ENCODE peak calls at places on chromosomes 6 and 20, in nine cellular contexts. One of them, this sample, is unnamed.

GRCh38 chr6:33717857-33718552 is 6.5 kb upstream of the UQCC2 start:
- DNase-seq in amniotic stem cell: no peak
- DNase-seq in HFF-Myc: no peak
- DNase-seq in activated CD4-positive, CD25-positive, alpha-beta regulatory T cell treated with anti-CD3 and anti-CD28 coated beads, Interleukin-2, amount 50 U/mL, for 16 hours: no peak
- DNase-seq in GM04503: no peak
- DNase-seq in thoracic aorta: no peak
- DNase-seq in HT1080: no peak
- DNase-seq in Calu3: no peak
- DNase-seq in fibroblast of the conjunctiva: no peak
- DNase-seq in this sample: no peak

GRCh38 chr6:11096109-11096508 is 2.5 kb downstream of the SMIM13 start:
- DNase-seq in thoracic aorta: no peak
- DNase-seq in Calu3: peak; percentile 27
- DNase-seq in HFF-Myc: no peak
- DNase-seq in HT1080: no peak
- DNase-seq in activated CD4-positive, CD25-positive, alpha-beta regulatory T cell treated with anti-CD3 and anti-CD28 coated beads, Interleukin-2, amount 50 U/mL, for 16 hours: no peak
- DNase-seq in GM04503: peak; percentile 38
- DNase-seq in fibroblast of the conjunctiva: peak; percentile 49
- DNase-seq in amniotic stem cell: no peak
- DNase-seq in this sample: peak; percentile 91

GRCh38 chr6:129134535-129134934 is 251.6 kb downstream of the LAMA2 start:
- DNase-seq in amniotic stem cell: no peak
- DNase-seq in activated CD4-positive, CD25-positive, alpha-beta regulatory T cell treated with anti-CD3 and anti-CD28 coated beads, Interleukin-2, amount 50 U/mL, for 16 hours: no peak
- DNase-seq in HFF-Myc: no peak
- DNase-seq in HT1080: no peak
- DNase-seq in GM04503: no peak
- DNase-seq in thoracic aorta: no peak
- DNase-seq in fibroblast of the conjunctiva: no peak
- DNase-seq in Calu3: no peak
- DNase-seq in this sample: no peak

GRCh38 chr6:100484474-100484873 is 19.8 kb upstream of the SIM1 start:
- DNase-seq in GM04503: no peak
- DNase-seq in fibroblast of the conjunctiva: no peak
- DNase-seq in activated CD4-positive, CD25-positive, alpha-beta regulatory T cell treated with anti-CD3 and anti-CD28 coated beads, Interleukin-2, amount 50 U/mL, for 16 hours: no peak
- DNase-seq in thoracic aorta: no peak
- DNase-seq in Calu3: no peak
- DNase-seq in HT1080: no peak
- DNase-seq in amniotic stem cell: no peak
- DNase-seq in HFF-Myc: no peak
- DNase-seq in this sample: no peak

GRCh38 chr6:109455502-109456282 is at the start of gene MICAL1:
- DNase-seq in GM04503: no peak
- DNase-seq in thoracic aorta: no peak
- DNase-seq in activated CD4-positive, CD25-positive, alpha-beta regulatory T cell treated with anti-CD3 and anti-CD28 coated beads, Interleukin-2, amount 50 U/mL, for 16 hours: peak; percentile 52
- DNase-seq in HFF-Myc: no peak
- DNase-seq in fibroblast of the conjunctiva: peak; percentile 26
- DNase-seq in Calu3: peak; percentile 77
- DNase-seq in amniotic stem cell: no peak
- DNase-seq in HT1080: peak; percentile 77
- DNase-seq in this sample: peak; percentile 21

GRCh38 chr20:57746201-57746600 is 36.4 kb upstream of the PMEPA1 start:
- DNase-seq in amniotic stem cell: no peak
- DNase-seq in HT1080: no peak
- DNase-seq in thoracic aorta: no peak
- DNase-seq in activated CD4-positive, CD25-positive, alpha-beta regulatory T cell treated with anti-CD3 and anti-CD28 coated beads, Interleukin-2, amount 50 U/mL, for 16 hours: no peak
- DNase-seq in HFF-Myc: no peak
- DNase-seq in fibroblast of the conjunctiva: no peak
- DNase-seq in GM04503: no peak
- DNase-seq in Calu3: no peak
- DNase-seq in this sample: no peak

GRCh38 chr20:40978761-40979160 is 49.9 kb upstream of the TOP1 start:
- DNase-seq in thoracic aorta: no peak
- DNase-seq in HFF-Myc: no peak
- DNase-seq in fibroblast of the conjunctiva: no peak
- DNase-seq in amniotic stem cell: no peak
- DNase-seq in activated CD4-positive, CD25-positive, alpha-beta regulatory T cell treated with anti-CD3 and anti-CD28 coated beads, Interleukin-2, amount 50 U/mL, for 16 hours: no peak
- DNase-seq in Calu3: no peak
- DNase-seq in HT1080: no peak
- DNase-seq in GM04503: no peak
- DNase-seq in this sample: no peak

GRCh38 chr6:10612161-10612560 is 82.3 kb downstream of the C6orf52 start:
- DNase-seq in fibroblast of the conjunctiva: no peak
- DNase-seq in amniotic stem cell: no peak
- DNase-seq in Calu3: no peak
- DNase-seq in HFF-Myc: no peak
- DNase-seq in GM04503: no peak
- DNase-seq in HT1080: no peak
- DNase-seq in activated CD4-positive, CD25-positive, alpha-beta regulatory T cell treated with anti-CD3 and anti-CD28 coated beads, Interleukin-2, amount 50 U/mL, for 16 hours: no peak
- DNase-seq in thoracic aorta: no peak
- DNase-seq in this sample: no peak

GRCh38 chr6:83055366-83055964 is 10.2 kb downstream of the UBE3D start:
- DNase-seq in Calu3: peak; percentile 65
- DNase-seq in thoracic aorta: no peak
- DNase-seq in amniotic stem cell: peak; percentile 19
- DNase-seq in HFF-Myc: no peak
- DNase-seq in fibroblast of the conjunctiva: peak; percentile 36
- DNase-seq in activated CD4-positive, CD25-positive, alpha-beta regulatory T cell treated with anti-CD3 and anti-CD28 coated beads, Interleukin-2, amount 50 U/mL, for 16 hours: no peak
- DNase-seq in HT1080: peak; percentile 48
- DNase-seq in GM04503: no peak
- DNase-seq in this sample: peak; percentile 22

GRCh38 chr6:111478749-111479148 is 4.3 kb downstream of the REV3L start:
- DNase-seq in GM04503: no peak
- DNase-seq in HT1080: peak; percentile 73
- DNase-seq in amniotic stem cell: no peak
- DNase-seq in thoracic aorta: no peak
- DNase-seq in HFF-Myc: no peak
- DNase-seq in activated CD4-positive, CD25-positive, alpha-beta regulatory T cell treated with anti-CD3 and anti-CD28 coated beads, Interleukin-2, amount 50 U/mL, for 16 hours: no peak
- DNase-seq in Calu3: no peak
- DNase-seq in fibroblast of the conjunctiva: no peak
- DNase-seq in this sample: peak; percentile 74

GRCh38 chr20:2610941-2611720 is 41.3 kb upstream of the NOP56 start:
- DNase-seq in GM04503: no peak
- DNase-seq in Calu3: no peak
- DNase-seq in amniotic stem cell: no peak
- DNase-seq in HT1080: no peak
- DNase-seq in thoracic aorta: no peak
- DNase-seq in fibroblast of the conjunctiva: no peak
- DNase-seq in HFF-Myc: no peak
- DNase-seq in activated CD4-positive, CD25-positive, alpha-beta regulatory T cell treated with anti-CD3 and anti-CD28 coated beads, Interleukin-2, amount 50 U/mL, for 16 hours: no peak
- DNase-seq in this sample: no peak

GRCh38 chr6:116034327-116034726 is 26.4 kb downstream of the FRK start:
- DNase-seq in HT1080: peak; percentile 44
- DNase-seq in HFF-Myc: no peak
- DNase-seq in activated CD4-positive, CD25-positive, alpha-beta regulatory T cell treated with anti-CD3 and anti-CD28 coated beads, Interleukin-2, amount 50 U/mL, for 16 hours: no peak
- DNase-seq in Calu3: no peak
- DNase-seq in amniotic stem cell: no peak
- DNase-seq in thoracic aorta: no peak
- DNase-seq in fibroblast of the conjunctiva: no peak
- DNase-seq in GM04503: no peak
- DNase-seq in this sample: peak; percentile 81

GRCh38 chr6:111445786-111446395 is 37.1 kb downstream of the REV3L start:
- DNase-seq in Calu3: no peak
- DNase-seq in HT1080: peak; percentile 59
- DNase-seq in amniotic stem cell: no peak
- DNase-seq in fibroblast of the conjunctiva: no peak
- DNase-seq in GM04503: no peak
- DNase-seq in thoracic aorta: no peak
- DNase-seq in HFF-Myc: no peak
- DNase-seq in activated CD4-positive, CD25-positive, alpha-beta regulatory T cell treated with anti-CD3 and anti-CD28 coated beads, Interleukin-2, amount 50 U/mL, for 16 hours: no peak
- DNase-seq in this sample: no peak

GRCh38 chr6:63573140-63573898 is 1.0 kb downstream of the LOC128125822 start:
- DNase-seq in thoracic aorta: peak; percentile 11
- DNase-seq in fibroblast of the conjunctiva: peak; percentile 31
- DNase-seq in GM04503: peak; percentile 41
- DNase-seq in HFF-Myc: peak; percentile 39
- DNase-seq in HT1080: peak; percentile 68
- DNase-seq in amniotic stem cell: peak; percentile 75
- DNase-seq in Calu3: peak; percentile 90
- DNase-seq in activated CD4-positive, CD25-positive, alpha-beta regulatory T cell treated with anti-CD3 and anti-CD28 coated beads, Interleukin-2, amount 50 U/mL, for 16 hours: peak; percentile 37
- DNase-seq in this sample: peak; percentile 55

GRCh38 chr6:163415620-163416379 is 1.3 kb downstream of the QKI start:
- DNase-seq in HFF-Myc: no peak
- DNase-seq in HT1080: peak; percentile 44
- DNase-seq in Calu3: no peak
- DNase-seq in GM04503: no peak
- DNase-seq in activated CD4-positive, CD25-positive, alpha-beta regulatory T cell treated with anti-CD3 and anti-CD28 coated beads, Interleukin-2, amount 50 U/mL, for 16 hours: no peak
- DNase-seq in fibroblast of the conjunctiva: no peak
- DNase-seq in amniotic stem cell: peak; percentile 35
- DNase-seq in thoracic aorta: no peak
- DNase-seq in this sample: peak; percentile 48

GRCh38 chr6:2807342-2808090 is 34.1 kb downstream of the SERPINB1 start:
- DNase-seq in HT1080: no peak
- DNase-seq in GM04503: no peak
- DNase-seq in Calu3: no peak
- DNase-seq in HFF-Myc: no peak
- DNase-seq in fibroblast of the conjunctiva: no peak
- DNase-seq in activated CD4-positive, CD25-positive, alpha-beta regulatory T cell treated with anti-CD3 and anti-CD28 coated beads, Interleukin-2, amount 50 U/mL, for 16 hours: no peak
- DNase-seq in amniotic stem cell: no peak
- DNase-seq in thoracic aorta: no peak
- DNase-seq in this sample: no peak

GRCh38 chr20:25316506-25317190 is 68.8 kb downstream of the PYGB start:
- DNase-seq in HFF-Myc: no peak
- DNase-seq in HT1080: no peak
- DNase-seq in GM04503: no peak
- DNase-seq in amniotic stem cell: no peak
- DNase-seq in fibroblast of the conjunctiva: no peak
- DNase-seq in thoracic aorta: no peak
- DNase-seq in activated CD4-positive, CD25-positive, alpha-beta regulatory T cell treated with anti-CD3 and anti-CD28 coated beads, Interleukin-2, amount 50 U/mL, for 16 hours: no peak
- DNase-seq in Calu3: no peak
- DNase-seq in this sample: no peak

GRCh38 chr6:136547336-136547735 is 2.9 kb downstream of the MAP7 start:
- DNase-seq in Calu3: no peak
- DNase-seq in thoracic aorta: no peak
- DNase-seq in activated CD4-positive, CD25-positive, alpha-beta regulatory T cell treated with anti-CD3 and anti-CD28 coated beads, Interleukin-2, amount 50 U/mL, for 16 hours: no peak
- DNase-seq in HT1080: peak; percentile 50
- DNase-seq in HFF-Myc: no peak
- DNase-seq in amniotic stem cell: no peak
- DNase-seq in fibroblast of the conjunctiva: peak; percentile 32
- DNase-seq in GM04503: no peak
- DNase-seq in this sample: peak; percentile 42

GRCh38 chr6:37182736-37183590 is 13.0 kb downstream of the PIM1 start:
- DNase-seq in Calu3: no peak
- DNase-seq in amniotic stem cell: no peak
- DNase-seq in activated CD4-positive, CD25-positive, alpha-beta regulatory T cell treated with anti-CD3 and anti-CD28 coated beads, Interleukin-2, amount 50 U/mL, for 16 hours: no peak
- DNase-seq in fibroblast of the conjunctiva: no peak
- DNase-seq in HT1080: no peak
- DNase-seq in thoracic aorta: no peak
- DNase-seq in GM04503: no peak
- DNase-seq in HFF-Myc: no peak
- DNase-seq in this sample: no peak

GRCh38 chr20:64242003-64242796 is 13.3 kb upstream of the PCMTD2 start:
- DNase-seq in amniotic stem cell: no peak
- DNase-seq in activated CD4-positive, CD25-positive, alpha-beta regulatory T cell treated with anti-CD3 and anti-CD28 coated beads, Interleukin-2, amount 50 U/mL, for 16 hours: no peak
- DNase-seq in GM04503: no peak
- DNase-seq in HT1080: no peak
- DNase-seq in Calu3: no peak
- DNase-seq in HFF-Myc: no peak
- DNase-seq in thoracic aorta: no peak
- DNase-seq in fibroblast of the conjunctiva: no peak
- DNase-seq in this sample: no peak

GRCh38 chr6:88730602-88731001 is 232.8 kb downstream of the RNGTT start:
- DNase-seq in amniotic stem cell: no peak
- DNase-seq in HT1080: peak; percentile 40
- DNase-seq in HFF-Myc: no peak
- DNase-seq in GM04503: no peak
- DNase-seq in fibroblast of the conjunctiva: no peak
- DNase-seq in activated CD4-positive, CD25-positive, alpha-beta regulatory T cell treated with anti-CD3 and anti-CD28 coated beads, Interleukin-2, amount 50 U/mL, for 16 hours: no peak
- DNase-seq in Calu3: no peak
- DNase-seq in thoracic aorta: no peak
- DNase-seq in this sample: peak; percentile 7

GRCh38 chr20:32674362-32674789 is 635 bp upstream of the C20orf203 start:
- DNase-seq in fibroblast of the conjunctiva: peak; percentile 10
- DNase-seq in HFF-Myc: no peak
- DNase-seq in activated CD4-positive, CD25-positive, alpha-beta regulatory T cell treated with anti-CD3 and anti-CD28 coated beads, Interleukin-2, amount 50 U/mL, for 16 hours: peak; percentile 51
- DNase-seq in amniotic stem cell: no peak
- DNase-seq in thoracic aorta: no peak
- DNase-seq in GM04503: no peak
- DNase-seq in HT1080: peak; percentile 71
- DNase-seq in Calu3: peak; percentile 83
- DNase-seq in this sample: peak; percentile 45

GRCh38 chr6:83592770-83593394 is 80.5 kb downstream of the PRSS35 start:
- DNase-seq in HFF-Myc: peak; percentile 2
- DNase-seq in GM04503: no peak
- DNase-seq in amniotic stem cell: no peak
- DNase-seq in Calu3: peak; percentile 31
- DNase-seq in fibroblast of the conjunctiva: no peak
- DNase-seq in HT1080: peak; percentile 46
- DNase-seq in activated CD4-positive, CD25-positive, alpha-beta regulatory T cell treated with anti-CD3 and anti-CD28 coated beads, Interleukin-2, amount 50 U/mL, for 16 hours: no peak
- DNase-seq in thoracic aorta: no peak
- DNase-seq in this sample: peak; percentile 60

GRCh38 chr20:57498425-57499400 is 26.2 kb downstream of the CTCFL start:
- DNase-seq in GM04503: no peak
- DNase-seq in HFF-Myc: no peak
- DNase-seq in activated CD4-positive, CD25-positive, alpha-beta regulatory T cell treated with anti-CD3 and anti-CD28 coated beads, Interleukin-2, amount 50 U/mL, for 16 hours: no peak
- DNase-seq in fibroblast of the conjunctiva: no peak
- DNase-seq in HT1080: peak; percentile 66
- DNase-seq in Calu3: peak; percentile 68
- DNase-seq in amniotic stem cell: no peak
- DNase-seq in thoracic aorta: no peak
- DNase-seq in this sample: no peak

GRCh38 chr20:47870475-47870874 is 85.2 kb upstream of the SULF2 start:
- DNase-seq in GM04503: no peak
- DNase-seq in HT1080: no peak
- DNase-seq in amniotic stem cell: no peak
- DNase-seq in fibroblast of the conjunctiva: no peak
- DNase-seq in HFF-Myc: no peak
- DNase-seq in Calu3: no peak
- DNase-seq in thoracic aorta: no peak
- DNase-seq in activated CD4-positive, CD25-positive, alpha-beta regulatory T cell treated with anti-CD3 and anti-CD28 coated beads, Interleukin-2, amount 50 U/mL, for 16 hours: no peak
- DNase-seq in this sample: no peak

This sample was measured in amniotic epithelial cell.